ENCODE peak calls at places on chromosomes 6 and 20, in five cellular contexts. X is neuronal stem cell, R is IMR-90, E is mesendoderm, Q is H9. A is an unnamed sample. For H3K79me1, the result is how much of the 10 kb centered on the place peaks cover.

GRCh38 chr6:35665573-35665972 is 23.1 kb downstream of the FKBP5 start:
- DNase-seq in R (no peak), Q (no peak), E (no peak), X (no peak), A (no peak)

GRCh38 chr20:44089987-44090674 is 96.9 kb downstream of the JPH2 start:
- DNase-seq in Q (no peak), E (peak), R (peak), X (no peak), A (no peak)

GRCh38 chr6:9481292-9482029 is 933.4 kb downstream of the TFAP2A start:
- DNase-seq in Q (no peak), X (no peak), R (peak), E (peak), A (no peak)

GRCh38 chr6:96522469-96523009 is 933 bp downstream of the UFL1 start:
- DNase-seq in Q (no peak), E (peak), X (no peak), R (peak), A (no peak)

GRCh38 chr6:38443750-38444149 is 196.0 kb downstream of the BTBD9 start:
- DNase-seq in E (peak), R (no peak), Q (no peak), X (no peak), A (no peak)

GRCh38 chr20:24934101-24934661 is 14.9 kb upstream of the CST7 start:
- DNase-seq in X (no peak), E (no peak), R (no peak), Q (no peak), A (no peak)

GRCh38 chr6:104527761-104528415 is 331.8 kb downstream of the HACE1 start:
- DNase-seq in Q (peak), R (no peak), E (peak), X (no peak), A (peak)

GRCh38 chr6:130675072-130675471 is 152.1 kb upstream of the SMLR1 start:
- DNase-seq in E (no peak), X (no peak), R (peak), Q (no peak), A (no peak)

GRCh38 chr6:12075067-12075563 is 63.0 kb downstream of the HIVEP1 start:
- DNase-seq in E (no peak), X (no peak), Q (no peak), R (no peak), A (no peak)

GRCh38 chr6:167699141-167700036 is 127.3 kb upstream of the AFDN start:
- DNase-seq in X (no peak), Q (no peak), R (no peak), E (peak), A (no peak)

GRCh38 chr20:57587989-57588377 is 27.1 kb downstream of the PCK1 start:
- DNase-seq in R (no peak), E (no peak), X (no peak), Q (no peak), A (no peak)

GRCh38 chr6:34235605-34236422 is 859 bp upstream of the HMGA1 start:
- DNase-seq in E (peak), X (peak), R (peak), Q (no peak), A (no peak)

GRCh38 chr20:24773751-24774201 is 175.3 kb upstream of the CST7 start:
- DNase-seq in Q (peak), E (no peak), X (no peak), R (peak), A (no peak)

GRCh38 chr6:4791174-4791573 is 15.0 kb downstream of the CDYL start:
- DNase-seq in E (no peak), X (no peak), Q (no peak), R (no peak), A (no peak)
- H3K79me1 ChIP-seq in E (under half), X (under half), Q (under half), R (under half), A (under half)

DNA sequence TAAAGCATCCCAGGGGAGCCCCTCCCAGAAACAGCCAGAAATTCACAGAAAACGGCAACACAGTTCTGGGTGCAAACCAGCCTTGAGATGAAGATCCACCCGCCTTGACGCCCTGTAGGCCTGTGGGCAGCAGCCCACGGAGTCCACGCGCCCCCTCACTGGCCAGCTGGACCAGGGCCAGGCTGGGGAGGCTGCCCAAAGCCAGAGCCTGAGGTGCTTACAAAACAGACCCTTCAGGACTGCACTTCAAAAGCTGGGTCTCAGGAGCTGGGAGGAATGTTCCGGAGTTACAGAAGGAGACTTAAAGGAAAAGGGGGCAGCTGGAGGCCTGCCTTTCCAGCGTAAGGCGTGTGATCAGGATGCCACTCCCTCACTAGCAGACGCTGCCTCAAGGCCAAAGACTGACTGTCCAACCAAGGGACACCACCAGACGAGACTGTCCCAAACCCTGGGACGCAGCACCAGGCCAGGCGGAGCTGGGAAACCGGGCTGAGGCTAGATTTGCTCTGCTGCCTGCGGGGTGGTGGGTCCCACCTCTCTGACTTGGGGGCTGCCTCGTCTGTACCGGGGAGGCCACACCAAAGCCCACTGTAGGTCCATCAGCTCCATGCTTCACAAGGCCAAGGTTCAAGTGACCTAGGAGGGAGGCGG is 48.1 kb downstream of the RRBP1 start:
- DNase-seq in E (no peak), Q (no peak), X (no peak), R (no peak), A (no peak)
- H3K79me1 ChIP-seq in E (under half), Q (under half), X (under half), R (under half), A (under half)

GRCh38 chr6:14231546-14232280 is 114.1 kb downstream of the CD83 start:
- DNase-seq in X (no peak), Q (no peak), E (no peak), R (peak), A (no peak)

GRCh38 chr6:14228571-14228970 is 111.0 kb downstream of the CD83 start:
- DNase-seq in E (no peak), X (no peak), Q (no peak), R (peak), A (no peak)

GRCh38 chr6:14231071-14231483 is 113.5 kb downstream of the CD83 start:
- DNase-seq in Q (no peak), R (no peak), X (no peak), E (no peak), A (no peak)

GRCh38 chr6:14235653-14236356 is 118.2 kb downstream of the CD83 start:
- DNase-seq in R (no peak), X (no peak), E (no peak), Q (no peak), A (no peak)

DNA sequence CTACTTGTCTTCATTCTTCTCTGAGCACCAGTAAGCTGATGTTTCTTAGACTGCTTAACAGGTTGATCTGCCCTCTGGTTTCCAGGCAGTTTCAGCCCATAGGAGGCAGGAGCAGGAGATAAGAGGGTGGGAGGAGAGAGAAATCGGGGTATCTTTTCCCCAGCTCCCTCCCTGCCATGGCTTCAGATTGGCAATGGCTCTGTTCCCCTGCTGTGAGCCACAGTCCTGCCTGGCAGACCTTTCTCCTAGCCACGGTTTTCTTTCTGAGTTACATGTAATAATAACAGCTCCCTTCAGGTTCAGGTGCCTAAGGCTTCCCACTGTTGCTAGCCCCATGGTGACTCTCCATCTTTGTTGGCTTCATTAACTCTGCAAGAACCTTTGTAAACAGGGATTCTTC is 115.3 kb downstream of the CD83 start:
- DNase-seq in X (no peak), R (no peak), E (no peak), Q (peak), A (no peak)
- H3K79me1 ChIP-seq in X (under half), R (under half), E (under half), Q (under half), A (under half)

GRCh38 chr20:38164624-38165088 is 414 bp downstream of the TGM2 start:
- DNase-seq in Q (no peak), X (no peak), R (no peak), E (no peak), A (no peak)
- H3K79me1 ChIP-seq in Q (under half), X (under half), R (under half), E (under half), A (under half)

GRCh38 chr20:32457476-32457986 is 99.4 kb downstream of the ASXL1 start:
- DNase-seq in X (peak), Q (peak), R (peak), E (peak), A (peak)

GRCh38 chr20:32454164-32455145 is 96.3 kb downstream of the ASXL1 start:
- DNase-seq in Q (no peak), R (no peak), X (no peak), E (no peak), A (no peak)

GRCh38 chr20:32456869-32457421 is 98.8 kb downstream of the ASXL1 start:
- DNase-seq in R (peak), X (peak), Q (peak), E (peak), A (no peak)

GRCh38 chr20:32455171-32455900 is 97.2 kb downstream of the ASXL1 start:
- DNase-seq in Q (no peak), E (no peak), X (no peak), R (no peak), A (no peak)

GRCh38 chr20:32455901-32456701 is 98.0 kb downstream of the ASXL1 start:
- DNase-seq in Q (no peak), R (no peak), X (no peak), E (no peak), A (no peak)
- H3K79me1 ChIP-seq in Q (under half), R (under half), X (under half), E (under half), A (under half)

DNA sequence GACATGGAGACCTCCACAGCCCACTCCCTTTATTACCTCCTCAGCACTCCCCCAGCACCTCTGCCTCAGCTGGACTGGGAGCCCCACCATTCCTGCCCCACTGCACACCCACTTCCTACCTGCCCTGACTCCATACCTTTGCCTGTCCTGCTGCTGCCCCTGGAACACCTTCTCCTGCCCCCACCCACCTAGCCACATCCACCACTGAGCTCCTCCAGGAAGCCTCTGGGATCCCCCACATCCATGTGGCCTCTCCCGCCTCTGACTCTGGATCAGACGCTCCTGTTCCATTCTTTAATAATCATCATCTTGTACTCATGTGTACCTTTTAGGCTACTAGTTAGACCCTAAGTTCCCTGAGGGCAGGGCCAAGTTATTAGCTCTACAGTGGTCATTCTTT is 2.2 kb upstream of the SDCBP2 start:
- DNase-seq in X (no peak), E (no peak), R (no peak), Q (peak), A (no peak)
- H3K79me1 ChIP-seq in X (under half), E (under half), R (half or more), Q (under half), A (under half)

GRCh38 chr6:169395080-169395805 is 141.6 kb upstream of the THBS2 start:
- DNase-seq in E (no peak), Q (no peak), R (no peak), X (no peak), A (no peak)

GRCh38 chr6:169387809-169388383 is 134.2 kb upstream of the THBS2 start:
- DNase-seq in R (no peak), X (no peak), Q (no peak), E (no peak), A (no peak)

GRCh38 chr6:169393753-169394152 is 140.1 kb upstream of the THBS2 start:
- DNase-seq in R (no peak), Q (no peak), X (no peak), E (no peak), A (no peak)

GRCh38 chr6:169388767-169389166 is 135.1 kb upstream of the THBS2 start:
- DNase-seq in E (no peak), R (no peak), Q (no peak), X (no peak), A (no peak)

DNA sequence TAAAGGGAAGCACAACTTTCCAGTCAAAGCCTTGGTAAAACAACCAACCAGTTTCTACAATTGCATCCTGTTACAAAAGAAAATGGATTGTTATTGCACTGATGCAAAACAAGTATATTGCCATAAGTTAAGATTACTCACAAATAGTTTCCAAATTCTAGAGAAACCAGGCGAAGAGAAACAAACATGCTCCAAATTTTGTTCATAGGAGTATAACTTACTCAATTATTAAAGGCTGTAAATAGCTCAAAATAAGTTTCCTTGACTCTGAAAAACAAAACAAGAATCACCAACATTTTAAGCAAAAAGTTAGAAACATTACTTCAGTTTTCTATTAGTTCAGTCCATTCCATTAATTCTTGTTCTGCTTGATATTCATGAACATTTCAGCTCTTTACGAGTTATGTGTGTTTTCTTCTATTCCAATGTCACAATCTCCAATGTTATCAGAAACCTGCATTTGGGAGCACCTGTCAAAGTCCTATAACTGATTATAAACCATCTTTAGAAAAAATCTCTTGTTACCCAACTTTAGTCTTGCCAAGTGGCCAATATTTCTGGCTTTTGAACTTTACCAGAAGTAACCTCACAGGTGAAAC is 137.9 kb upstream of the THBS2 start:
- DNase-seq in R (no peak), X (no peak), E (no peak), Q (no peak), A (no peak)
- H3K79me1 ChIP-seq in R (under half), X (under half), E (under half), Q (under half), A (under half)

GRCh38 chr20:47353224-47353696 is 3.2 kb downstream of the ZMYND8 start:
- DNase-seq in R (no peak), Q (no peak), E (no peak), X (no peak), A (no peak)
- H3K79me1 ChIP-seq in R (under half), Q (under half), E (under half), X (under half), A (under half)

A was measured in H1.